ENCODE peak calls at places on chromosome 1, in five cellular contexts. F is amniotic stem cell, N is anterior cingulate cortex, C is HFFc6, Y is foreskin fibroblast. U is an unnamed sample.

GRCh38 chr1:26274801-26275425 is 5.0 kb upstream of the SH3BGRL3 start:
- DNase-seq in Y (no peak), N (no peak), C (peak; percentile 45), F (no peak), U (no peak)

GRCh38 chr1:246689409-246689997 is 34.7 kb upstream of the SCCPDH start:
- DNase-seq in Y (no peak), F (peak; percentile 73), C (peak; percentile 83), N (peak; percentile 6), U (peak; percentile 37)

GRCh38 chr1:201454568-201454967 is 14.4 kb downstream of the PHLDA3 start:
- DNase-seq in Y (no peak), C (no peak), F (no peak), N (no peak), U (no peak)

GRCh38 chr1:231733672-231734071 is 107.1 kb downstream of the DISC1 start:
- DNase-seq in Y (no peak), C (no peak), N (no peak), F (no peak), U (no peak)

GRCh38 chr1:156359973-156360372 is 9.0 kb upstream of the RHBG start:
- DNase-seq in C (peak; percentile 43), N (no peak), F (peak; percentile 8), Y (peak; percentile 41), U (no peak)

GRCh38 chr1:168042362-168042761 is 94.4 kb downstream of the GPR161 start:
- DNase-seq in N (no peak), Y (no peak), C (no peak), F (no peak), U (no peak)

GRCh38 chr1:172125812-172126430 is 284.6 kb downstream of the DNM3 start:
- DNase-seq in F (no peak), Y (no peak), N (no peak), C (no peak), U (no peak)

GRCh38 chr1:88935522-88936222 is 44.3 kb upstream of the GTF2B start:
- DNase-seq in F (no peak), C (peak; percentile 29), Y (peak; percentile 20), N (no peak), U (peak; percentile 8)

GRCh38 chr1:88985692-88986091 is 6.7 kb downstream of the KYAT3 start:
- DNase-seq in N (no peak), F (no peak), Y (no peak), C (no peak), U (no peak)

GRCh38 chr1:111754964-111755320 is 759 bp upstream of the DDX20 start:
- DNase-seq in N (no peak), C (peak; percentile 53), F (no peak), Y (peak; percentile 47), U (no peak)

GRCh38 chr1:6513296-6513928 is 21.9 kb upstream of the PLEKHG5 start:
- DNase-seq in F (no peak), C (no peak), N (no peak), Y (no peak), U (no peak)

GRCh38 chr1:84995484-84996334 is 1.2 kb downstream of the MCOLN2 start:
- DNase-seq in N (no peak), C (no peak), Y (no peak), F (no peak), U (no peak)

GRCh38 chr1:228884615-228885566 is 149.6 kb downstream of the RHOU start:
- DNase-seq in N (no peak), Y (no peak), F (no peak), C (no peak), U (no peak)

GRCh38 chr1:68918563-68918962 is 421.7 kb upstream of the DEPDC1 start:
- DNase-seq in F (no peak), Y (no peak), C (no peak), N (no peak), U (no peak)

GRCh38 chr1:163257763-163258162 is 55.0 kb upstream of the RGS5 start:
- DNase-seq in F (no peak), Y (no peak), C (no peak), N (no peak), U (no peak)

GRCh38 chr1:203362561-203363055 is 11.7 kb upstream of the FMOD start:
- DNase-seq in N (no peak), F (no peak), C (no peak), Y (no peak), U (no peak)

GRCh38 chr1:220269036-220269435 is 3.2 kb downstream of the RAB3GAP2 start:
- DNase-seq in F (no peak), C (no peak), Y (no peak), N (no peak), U (no peak)

GRCh38 chr1:222240536-222241181 is 307.2 kb downstream of the HHIPL2 start:
- DNase-seq in N (no peak), Y (peak; percentile 56), F (peak; percentile 6), C (peak; percentile 41), U (peak; percentile 59)

GRCh38 chr1:90821152-90821792 is 104.2 kb upstream of the BARHL2 start:
- DNase-seq in C (no peak), F (no peak), Y (no peak), N (no peak), U (no peak)

GRCh38 chr1:165352109-165352441 is 4.4 kb downstream of the LMX1A start:
- DNase-seq in C (no peak), N (no peak), Y (no peak), F (no peak), U (no peak)

GRCh38 chr1:76957961-76958360 is 90.7 kb downstream of the ST6GALNAC5 start:
- DNase-seq in F (no peak), Y (no peak), N (no peak), C (no peak), U (no peak)

GRCh38 chr1:29123871-29124365 is at the start of gene TMEM200B:
- DNase-seq in N (no peak), Y (no peak), F (no peak), C (no peak), U (no peak)

GRCh38 chr1:7469255-7469938 is 301.7 kb upstream of the VAMP3 start:
- DNase-seq in F (peak; percentile 41), C (no peak), Y (peak; percentile 44), N (no peak), U (no peak)

GRCh38 chr1:199272107-199272506 is 633.3 kb downstream of the PTPRC start:
- DNase-seq in F (peak; percentile 39), C (peak; percentile 77), Y (peak; percentile 78), N (no peak), U (peak; percentile 29)

GRCh38 chr1:53025034-53025777 is 36.8 kb upstream of the PODN start:
- DNase-seq in F (peak; percentile 76), N (no peak), Y (peak; percentile 90), C (peak; percentile 68), U (no peak)

GRCh38 chr1:153752072-153752471 is 23.1 kb upstream of the SLC27A3 start:
- DNase-seq in Y (no peak), F (no peak), C (no peak), N (no peak), U (no peak)

GRCh38 chr1:246355421-246356230 is 151.5 kb downstream of the SMYD3 start:
- DNase-seq in N (no peak), C (no peak), Y (no peak), F (no peak), U (no peak)

U was measured in AG04450.